ENCODE peak calls at places on chromosomes 1 and 21, in five cellular contexts. O is kidney epithelial cell, Z is neural crest cell, A is ovary, B is sigmoid colon. D is an unnamed sample.

GRCh38 chr21:39097981-39098380 is 85.3 kb downstream of the PSMG1 start:
- DNase-seq in A (no peak), Z (no peak), O (no peak), B (no peak), D (no peak)

GRCh38 chr21:38178653-38179503 is 77.9 kb upstream of the KCNJ15 start:
- DNase-seq in B (no peak), Z (no peak), A (no peak), O (no peak), D (no peak)

GRCh38 chr1:40636777-40637176 is 28.7 kb downstream of the RIMS3 start:
- DNase-seq in O (no peak), Z (no peak), B (peak), A (no peak), D (no peak)

GRCh38 chr1:22341791-22342605 is 109.7 kb upstream of the ZBTB40 start:
- DNase-seq in O (no peak), A (peak), B (no peak), Z (no peak), D (no peak)

GRCh38 chr1:248739580-248740205 is 15.9 kb downstream of the LYPD8 start:
- DNase-seq in A (no peak), Z (no peak), O (no peak), B (no peak), D (no peak)

GRCh38 chr1:205369621-205370230 is 13.0 kb upstream of the KLHDC8A start:
- DNase-seq in A (no peak), Z (no peak), O (no peak), B (no peak), D (no peak)

GRCh38 chr1:82782599-82782998 is 981.9 kb downstream of the ADGRL2 start:
- DNase-seq in Z (no peak), O (no peak), A (no peak), B (no peak), D (no peak)

GRCh38 chr21:17455451-17455850 is 57.4 kb upstream of the CXADR start:
- DNase-seq in Z (no peak), A (no peak), B (no peak), O (no peak), D (no peak)

GRCh38 chr1:198165927-198166647 is 9.3 kb downstream of the NEK7 start:
- DNase-seq in Z (no peak), B (no peak), A (no peak), O (no peak), D (no peak)

GRCh38 chr1:109910123-109910962 is at the start of gene CSF1:
- DNase-seq in A (peak), B (peak), O (no peak), Z (peak), D (peak)

GRCh38 chr1:213573648-213574009 is 414.1 kb upstream of the PROX1 start:
- DNase-seq in O (no peak), Z (no peak), A (no peak), B (no peak), D (no peak)

GRCh38 chr1:236774926-236775325 is 20.2 kb upstream of the MTR start:
- DNase-seq in Z (no peak), O (no peak), A (no peak), B (no peak), D (no peak)
- TF ChIP-seq CTCF in Z (no peak), O (peak), A (no peak), B (no peak), D (peak)

GRCh38 chr1:247037483-247038320 is 29.8 kb upstream of the ZNF695 start:
- DNase-seq in B (no peak), A (no peak), Z (no peak), O (no peak), D (no peak)

GRCh38 chr1:247047702-247048101 is 30.9 kb downstream of the ZNF670 start:
- DNase-seq in Z (no peak), B (no peak), O (no peak), A (no peak), D (no peak)

GRCh38 chr1:247047260-247047659 is 31.4 kb downstream of the ZNF670 start:
- DNase-seq in Z (no peak), O (no peak), A (no peak), B (no peak), D (no peak)

GRCh38 chr1:247043406-247043805 is 35.2 kb downstream of the ZNF670 start:
- DNase-seq in Z (no peak), O (no peak), B (no peak), A (no peak), D (no peak)
- TF ChIP-seq CTCF in Z (no peak), O (no peak), B (no peak), A (no peak), D (no peak)

GRCh38 chr1:38919075-38919474 is 22.6 kb downstream of the RHBDL2 start:
- DNase-seq in A (no peak), O (no peak), B (no peak), Z (no peak), D (no peak)
- TF ChIP-seq CTCF in A (no peak), O (no peak), B (no peak), Z (no peak), D (no peak)

DNA sequence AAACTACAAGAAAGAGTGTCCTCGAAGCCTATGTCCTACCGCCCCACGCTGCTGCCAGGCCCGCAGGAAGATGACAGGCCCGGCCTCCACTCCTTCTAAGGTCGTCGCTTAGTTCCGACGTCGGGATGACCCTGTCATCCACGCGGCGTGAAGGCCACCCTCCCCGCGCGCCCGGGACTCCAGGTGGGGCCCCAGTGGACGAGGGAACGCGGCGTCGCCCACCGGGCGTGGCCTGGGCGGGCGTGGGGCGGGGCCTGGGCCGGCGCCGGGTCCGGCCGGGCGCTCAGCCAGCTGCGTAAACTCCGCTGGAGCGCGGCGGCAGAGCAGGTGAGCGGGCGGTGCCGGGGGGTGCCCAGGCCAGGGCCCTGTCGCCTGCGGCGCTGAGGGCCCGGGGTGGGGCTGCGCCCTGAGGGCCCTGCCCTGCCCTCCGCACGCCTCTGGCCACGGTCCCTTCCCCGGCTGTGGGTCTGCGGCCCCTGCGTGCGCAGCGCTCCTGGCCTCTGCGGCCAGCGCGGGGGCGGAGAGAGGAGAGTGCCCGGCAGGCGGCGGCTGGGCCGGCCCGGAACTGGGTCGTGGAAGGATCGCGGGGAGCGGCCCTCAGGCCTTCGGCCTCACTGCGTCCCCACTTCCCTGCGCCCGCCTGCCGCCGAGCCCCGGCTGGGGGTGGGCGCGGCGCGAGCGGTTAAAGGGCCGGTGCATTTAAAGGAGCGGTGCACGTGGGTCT is at the start of gene PSEN2:
- DNase-seq in A (peak), O (no peak), B (peak), Z (peak), D (peak)
- TF ChIP-seq CTCF in A (peak), O (no peak), B (no peak), Z (peak), D (peak)

GRCh38 chr1:2466834-2467554 is 9.1 kb upstream of the PLCH2 start:
- DNase-seq in A (no peak), Z (peak), O (no peak), B (no peak), D (no peak)
- TF ChIP-seq CTCF in A (no peak), Z (no peak), O (no peak), B (no peak), D (no peak)